ENCODE peak calls at places on chromosome 1, in four cellular contexts. Z, T, I and J are unnamed samples.

GRCh38 chr1:57131701-57132394 is 166.0 kb upstream of the C8B start:
- DNase-seq in Z (no peak), T (no peak), I (no peak), J (no peak)

GRCh38 chr1:21631944-21632887 is 36.9 kb downstream of the RAP1GAP start:
- DNase-seq in Z (peak; percentile 64), T (no peak), I (no peak), J (no peak)

GRCh38 chr1:29399465-29399864 is 163.1 kb downstream of the PTPRU start:
- DNase-seq in Z (no peak), T (no peak), I (no peak), J (no peak)

GRCh38 chr1:21703318-21703963 is 34.3 kb upstream of the RAP1GAP start:
- DNase-seq in Z (no peak), T (peak; percentile 50), I (no peak), J (no peak)

GRCh38 chr1:180580237-180580636 is 21.5 kb downstream of the OVAAL start:
- DNase-seq in Z (peak; percentile 55), T (peak; percentile 5), I (no peak), J (no peak)

GRCh38 chr1:241225741-241226140 is 131.3 kb downstream of the RGS7 start:
- DNase-seq in Z (no peak), T (no peak), I (no peak), J (no peak)

GRCh38 chr1:53548031-53548491 is 88.9 kb downstream of the DMRTB1 start:
- DNase-seq in Z (no peak), T (no peak), I (no peak), J (no peak)

GRCh38 chr1:205432116-205432515 is 10.3 kb upstream of the LEMD1 start:
- DNase-seq in Z (no peak), T (no peak), I (no peak), J (no peak)

GRCh38 chr1:37765937-37766664 is 1.2 kb upstream of the EPHA10 start:
- DNase-seq in Z (no peak), T (peak; percentile 27), I (no peak), J (no peak)

GRCh38 chr1:170273556-170274501 is 128.1 kb downstream of the NTMT2 start:
- DNase-seq in Z (no peak), T (peak; percentile 25), I (no peak), J (no peak)

DNA sequence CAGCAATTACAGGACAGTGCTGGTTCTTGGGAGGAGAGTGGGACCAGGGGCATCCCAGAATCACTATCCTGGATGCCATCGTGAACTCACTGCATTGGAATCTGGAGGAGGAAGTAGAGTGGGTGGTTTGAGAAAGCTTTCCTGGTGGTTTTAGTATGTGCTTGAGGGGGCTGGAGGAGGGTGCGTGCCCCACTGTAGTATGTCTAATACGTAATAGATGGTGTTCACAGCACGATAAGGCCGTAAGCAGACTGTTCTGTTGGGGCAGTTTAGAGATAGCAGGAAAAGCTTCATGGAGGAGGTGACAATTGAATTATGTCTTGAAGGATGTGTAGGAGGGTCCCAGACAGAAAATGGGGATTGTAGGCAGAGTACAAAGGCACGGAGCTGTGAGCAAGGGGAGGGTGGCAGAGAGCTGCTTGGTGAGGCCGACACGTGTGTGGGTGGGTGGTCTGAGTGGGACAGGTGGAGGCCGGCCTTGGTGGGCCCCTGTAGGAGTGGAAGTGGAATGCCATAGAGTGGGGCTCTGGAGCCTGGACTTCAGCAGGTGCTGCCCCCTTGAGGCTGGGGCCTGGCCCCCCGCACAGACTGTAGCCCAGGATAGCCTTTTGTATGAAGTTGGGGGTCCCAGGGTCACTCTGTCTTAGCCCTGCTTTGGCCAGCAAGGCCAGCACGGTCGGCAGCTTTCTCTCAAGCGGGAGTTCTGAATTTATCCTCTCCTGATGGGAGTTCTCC is 37.0 kb downstream of the IL6R start:
- DNase-seq in Z (no peak), T (no peak), I (no peak), J (no peak)
- TF ChIP-seq CTCF in Z (no peak), T (peak; percentile 40), I (peak; percentile 36), J (peak; percentile 44)

GRCh38 chr1:67058761-67059160 is 4.8 kb upstream of the SLC35D1 start:
- DNase-seq in Z (no peak), T (no peak), I (no peak), J (no peak)
- TF ChIP-seq CTCF in Z (no peak), T (no peak), I (no peak), J (no peak)

DNA sequence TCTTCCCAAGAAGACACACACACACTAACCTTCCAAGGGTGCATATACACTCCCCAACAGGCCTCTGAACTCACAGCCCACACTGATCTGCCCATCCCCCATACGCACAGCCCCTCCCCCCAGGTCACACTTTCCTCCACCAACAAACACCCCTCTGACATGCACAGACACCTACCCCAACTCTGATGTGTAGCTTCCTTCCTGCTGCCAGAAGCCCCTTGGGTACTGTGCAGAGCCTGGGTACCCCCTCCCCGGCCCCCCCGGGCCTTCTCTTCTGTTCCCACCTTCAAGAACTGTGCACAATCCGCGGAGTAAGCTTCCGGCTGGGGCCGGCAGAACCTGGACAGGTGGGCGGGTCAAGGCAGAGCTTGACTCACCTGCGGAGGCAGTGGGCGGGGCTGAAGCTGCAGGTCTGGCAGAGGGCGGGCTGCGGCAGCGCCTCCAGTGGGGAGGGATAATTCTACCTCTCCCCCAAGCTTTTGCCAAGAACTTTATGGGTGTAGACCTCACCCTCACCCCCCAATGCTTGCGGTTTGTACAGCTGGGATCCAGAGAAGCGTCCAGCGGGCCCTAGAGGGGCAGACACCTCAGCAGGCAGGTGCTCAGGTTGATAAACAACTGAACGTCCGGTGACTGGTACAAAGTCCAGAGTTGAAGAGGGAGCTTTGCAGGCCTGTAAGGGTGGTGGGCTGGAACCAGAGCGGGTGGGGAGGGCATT is at the start of gene C1orf210:
- DNase-seq in Z (peak; percentile 94), T (no peak), I (no peak), J (no peak)
- TF ChIP-seq CTCF in Z (peak; percentile 13), T (no peak), I (no peak), J (no peak)

GRCh38 chr1:95369985-95370670 is 136.1 kb downstream of the RWDD3 start:
- DNase-seq in Z (no peak), T (no peak), I (no peak), J (no peak)
- TF ChIP-seq CTCF in Z (no peak), T (no peak), I (no peak), J (no peak)

GRCh38 chr1:221031890-221032222 is 152.6 kb downstream of the HLX start:
- DNase-seq in Z (no peak), T (no peak), I (no peak), J (no peak)

GRCh38 chr1:221035680-221036153 is 156.5 kb downstream of the HLX start:
- DNase-seq in Z (no peak), T (no peak), I (no peak), J (no peak)

GRCh38 chr1:221030121-221030649 is 150.9 kb downstream of the HLX start:
- DNase-seq in Z (no peak), T (no peak), I (no peak), J (no peak)

GRCh38 chr1:221031015-221031889 is 152.0 kb downstream of the HLX start:
- DNase-seq in Z (no peak), T (no peak), I (no peak), J (no peak)

DNA sequence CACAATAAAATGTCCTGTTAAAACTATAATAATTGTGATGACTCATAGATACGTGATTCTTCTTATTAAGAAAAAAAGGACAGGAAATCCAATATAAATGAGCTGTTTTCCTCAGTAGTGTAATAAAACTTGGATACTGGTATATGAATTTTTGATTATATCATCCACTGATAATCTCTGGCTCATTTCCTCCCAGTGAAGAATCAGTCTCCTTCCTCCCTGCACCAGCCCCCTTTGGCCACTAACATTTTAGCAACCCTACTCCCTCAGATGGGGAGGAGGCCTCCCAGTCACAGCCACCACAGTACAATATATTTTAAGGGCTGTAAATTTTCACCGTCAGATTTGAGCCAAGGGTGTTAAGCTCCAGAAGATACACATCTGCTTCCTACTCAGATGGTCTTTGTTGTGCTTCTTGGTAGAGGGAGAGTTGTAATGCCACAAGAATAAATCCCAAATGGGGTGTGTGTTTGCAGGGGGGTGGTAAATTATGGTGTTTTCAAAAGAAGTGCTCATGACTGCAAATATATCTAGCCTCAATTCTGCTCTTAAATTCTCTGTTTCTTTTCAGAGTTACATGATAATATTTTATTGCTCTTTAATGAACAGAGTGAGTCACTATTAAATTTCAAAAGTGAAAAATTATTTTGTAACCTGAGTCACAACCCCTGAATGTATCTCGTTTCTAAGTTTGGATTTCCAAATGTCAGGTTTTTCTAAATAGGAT is 153.5 kb downstream of the HLX start:
- DNase-seq in Z (no peak), T (no peak), I (no peak), J (no peak)
- TF ChIP-seq CTCF in Z (no peak), T (no peak), I (no peak), J (no peak)

DNA sequence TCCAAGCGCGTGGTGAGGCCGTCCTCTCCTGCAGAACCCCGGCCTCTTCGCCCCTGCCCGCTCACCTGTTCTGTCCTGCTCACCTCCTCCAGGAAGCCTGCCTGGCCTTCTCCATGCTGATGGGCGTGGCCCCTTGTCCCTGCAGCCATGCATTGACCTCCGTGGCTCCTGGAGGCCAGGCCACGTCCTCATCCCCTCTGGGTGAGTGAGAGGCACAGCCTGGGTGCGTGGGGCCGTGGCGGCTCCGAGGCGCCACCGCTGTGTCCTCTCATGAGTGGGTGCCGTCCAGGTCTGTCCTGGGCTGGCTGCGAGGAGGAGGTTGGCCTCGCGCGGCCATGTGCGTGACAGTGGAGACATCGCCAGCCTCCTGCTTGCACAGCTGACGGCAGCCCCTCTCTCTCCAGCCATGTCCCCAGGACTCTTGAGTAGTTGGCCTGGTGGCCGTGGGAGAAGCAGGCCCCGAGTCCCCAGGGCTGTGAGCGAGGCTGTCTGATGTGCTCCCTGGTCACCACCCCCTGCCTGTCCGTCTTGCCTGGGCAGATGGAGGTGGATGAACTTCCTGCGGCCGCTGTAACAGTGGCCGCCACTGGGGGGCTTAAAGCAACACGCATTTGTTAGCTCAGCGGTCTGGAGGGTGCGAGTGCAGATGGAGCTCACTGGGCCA is 58.1 kb downstream of the PRKCZ start:
- DNase-seq in Z (no peak), T (peak; percentile 26), I (no peak), J (no peak)
- TF ChIP-seq CTCF in Z (no peak), T (no peak), I (peak; percentile 22), J (peak; percentile 59)

GRCh38 chr1:161117681-161118581 is at the start of the genes NIT1 and PFDN2:
- DNase-seq in Z (peak; percentile 86), T (peak; percentile 89), I (peak; percentile 95), J (peak; percentile 94)
- TF ChIP-seq CTCF in Z (no peak), T (no peak), I (no peak), J (no peak)

DNA sequence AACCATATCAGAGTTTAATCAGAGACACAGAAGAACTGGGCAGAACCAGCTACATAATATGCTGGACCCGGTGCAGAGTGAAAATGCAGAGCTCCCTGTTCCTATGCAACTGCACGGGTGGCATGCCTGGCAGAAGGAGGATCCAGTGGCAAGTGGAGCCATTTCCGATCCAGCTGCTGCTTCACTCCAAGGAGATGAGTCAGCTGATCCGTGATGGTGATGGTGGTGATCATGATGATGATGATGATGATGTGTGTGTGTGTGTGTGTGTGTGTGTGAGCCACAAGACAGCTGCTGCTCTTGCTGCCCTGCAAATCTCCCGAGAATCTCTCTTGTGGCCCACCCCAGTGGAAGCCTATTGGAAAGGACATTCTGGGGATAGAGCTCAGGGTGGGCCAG is 133.0 kb downstream of the URB2 start:
- DNase-seq in Z (no peak), T (no peak), I (peak; percentile 50), J (no peak)
- TF ChIP-seq CTCF in Z (no peak), T (no peak), I (no peak), J (no peak)